ENCODE peak calls at places on chromosomes 2 and 18, in five cellular contexts. One of them, this sample, is unnamed.

GRCh38 chr2:220550995-220551702 is 923.7 kb downstream of the SLC4A3 start:
- DNase-seq in endothelial cell: no peak
- DNase-seq in HCT116: no peak
- DNase-seq in progenitor cell of endocrine pancreas: no peak
- DNase-seq in neural crest cell: no peak
- DNase-seq in this sample: peak; percentile 7

GRCh38 chr2:239381709-239382134 is 19.1 kb downstream of the HDAC4 start:
- DNase-seq in endothelial cell: no peak
- DNase-seq in neural crest cell: no peak
- DNase-seq in progenitor cell of endocrine pancreas: no peak
- DNase-seq in HCT116: no peak
- DNase-seq in this sample: no peak

GRCh38 chr18:57775937-57776336 is 27.2 kb downstream of the ATP8B1 start:
- DNase-seq in endothelial cell: no peak
- DNase-seq in HCT116: peak; percentile 49
- DNase-seq in progenitor cell of endocrine pancreas: no peak
- DNase-seq in neural crest cell: no peak
- DNase-seq in this sample: peak; percentile 84

GRCh38 chr2:147843421-147843863 is 1.4 kb upstream of the ACVR2A start:
- DNase-seq in progenitor cell of endocrine pancreas: no peak
- DNase-seq in endothelial cell: no peak
- DNase-seq in neural crest cell: no peak
- DNase-seq in HCT116: no peak
- DNase-seq in this sample: no peak

GRCh38 chr2:189648846-189649529 is 12.3 kb upstream of the ASNSD1 start:
- DNase-seq in neural crest cell: no peak
- DNase-seq in progenitor cell of endocrine pancreas: no peak
- DNase-seq in HCT116: no peak
- DNase-seq in endothelial cell: no peak
- DNase-seq in this sample: peak; percentile 62

GRCh38 chr2:44560352-44560751 is 198.6 kb downstream of the CAMKMT start:
- DNase-seq in endothelial cell: no peak
- DNase-seq in neural crest cell: no peak
- DNase-seq in progenitor cell of endocrine pancreas: no peak
- DNase-seq in HCT116: no peak
- DNase-seq in this sample: peak; percentile 3

GRCh38 chr2:232658217-232658785 is 24.9 kb downstream of the EFHD1 start:
- DNase-seq in HCT116: peak; percentile 16
- DNase-seq in endothelial cell: no peak
- DNase-seq in neural crest cell: no peak
- DNase-seq in progenitor cell of endocrine pancreas: no peak
- DNase-seq in this sample: no peak

GRCh38 chr2:177646791-177647190 is 254.2 kb downstream of the AGPS start:
- DNase-seq in neural crest cell: no peak
- DNase-seq in HCT116: no peak
- DNase-seq in progenitor cell of endocrine pancreas: no peak
- DNase-seq in endothelial cell: no peak
- DNase-seq in this sample: no peak

GRCh38 chr2:100984892-100985307 is 17.2 kb upstream of the RPL31 start:
- DNase-seq in progenitor cell of endocrine pancreas: peak; percentile 67
- DNase-seq in HCT116: peak; percentile 64
- DNase-seq in endothelial cell: peak; percentile 77
- DNase-seq in neural crest cell: peak; percentile 68
- DNase-seq in this sample: peak; percentile 77

GRCh38 chr18:24054130-24054529 is 39.6 kb downstream of the TTC39C start:
- DNase-seq in HCT116: no peak
- DNase-seq in endothelial cell: no peak
- DNase-seq in progenitor cell of endocrine pancreas: no peak
- DNase-seq in neural crest cell: no peak
- DNase-seq in this sample: no peak

GRCh38 chr2:134167015-134167414 is 86.9 kb upstream of the MGAT5 start:
- DNase-seq in neural crest cell: no peak
- DNase-seq in HCT116: peak; percentile 8
- DNase-seq in progenitor cell of endocrine pancreas: no peak
- DNase-seq in endothelial cell: no peak
- DNase-seq in this sample: peak; percentile 15

GRCh38 chr18:28794459-28795245 is 617.7 kb upstream of the CDH2 start:
- DNase-seq in endothelial cell: no peak
- DNase-seq in HCT116: no peak
- DNase-seq in neural crest cell: no peak
- DNase-seq in progenitor cell of endocrine pancreas: no peak
- DNase-seq in this sample: peak; percentile 87

GRCh38 chr2:232485333-232485756 is 2.3 kb downstream of the ECEL1 start:
- DNase-seq in neural crest cell: no peak
- DNase-seq in progenitor cell of endocrine pancreas: no peak
- DNase-seq in HCT116: no peak
- DNase-seq in endothelial cell: no peak
- DNase-seq in this sample: no peak

GRCh38 chr2:11631462-11631861 is 38.5 kb downstream of the NTSR2 start:
- DNase-seq in endothelial cell: no peak
- DNase-seq in neural crest cell: no peak
- DNase-seq in HCT116: no peak
- DNase-seq in progenitor cell of endocrine pancreas: no peak
- DNase-seq in this sample: peak; percentile 33

GRCh38 chr2:134839649-134840048 is 1.2 kb downstream of the ACMSD start:
- DNase-seq in progenitor cell of endocrine pancreas: no peak
- DNase-seq in HCT116: no peak
- DNase-seq in neural crest cell: no peak
- DNase-seq in endothelial cell: no peak
- DNase-seq in this sample: no peak

GRCh38 chr2:157746234-157746950 is 117.7 kb upstream of the ACVR1C start:
- DNase-seq in endothelial cell: no peak
- DNase-seq in HCT116: no peak
- DNase-seq in neural crest cell: no peak
- DNase-seq in progenitor cell of endocrine pancreas: no peak
- DNase-seq in this sample: peak; percentile 25

GRCh38 chr2:135096665-135097446 is 44.8 kb downstream of the RAB3GAP1 start:
- DNase-seq in endothelial cell: no peak
- DNase-seq in HCT116: no peak
- DNase-seq in progenitor cell of endocrine pancreas: no peak
- DNase-seq in neural crest cell: no peak
- DNase-seq in this sample: peak; percentile 9

GRCh38 chr2:207418422-207418821 is 111.3 kb upstream of the CREB1 start:
- DNase-seq in neural crest cell: no peak
- DNase-seq in endothelial cell: no peak
- DNase-seq in progenitor cell of endocrine pancreas: no peak
- DNase-seq in HCT116: no peak
- DNase-seq in this sample: no peak

GRCh38 chr18:42041793-42042192 is 86.8 kb downstream of the PIK3C3 start:
- DNase-seq in HCT116: no peak
- DNase-seq in progenitor cell of endocrine pancreas: no peak
- DNase-seq in endothelial cell: no peak
- DNase-seq in neural crest cell: no peak
- DNase-seq in this sample: no peak

GRCh38 chr2:211744379-211744778 is 794.2 kb downstream of the ERBB4 start:
- DNase-seq in neural crest cell: no peak
- DNase-seq in HCT116: no peak
- DNase-seq in endothelial cell: no peak
- DNase-seq in progenitor cell of endocrine pancreas: no peak
- DNase-seq in this sample: no peak

GRCh38 chr2:241835605-241836004 is 23.1 kb downstream of the PDCD1 start:
- DNase-seq in progenitor cell of endocrine pancreas: no peak
- DNase-seq in HCT116: no peak
- DNase-seq in endothelial cell: no peak
- DNase-seq in neural crest cell: no peak
- DNase-seq in this sample: no peak

GRCh38 chr18:79203017-79203605 is 133.9 kb downstream of the ATP9B start:
- DNase-seq in neural crest cell: no peak
- DNase-seq in HCT116: peak; percentile 82
- DNase-seq in progenitor cell of endocrine pancreas: no peak
- DNase-seq in endothelial cell: no peak
- DNase-seq in this sample: no peak

GRCh38 chr2:48940606-48941005 is 185.1 kb upstream of the LHCGR start:
- DNase-seq in HCT116: no peak
- DNase-seq in progenitor cell of endocrine pancreas: no peak
- DNase-seq in neural crest cell: no peak
- DNase-seq in endothelial cell: no peak
- DNase-seq in this sample: no peak

GRCh38 chr2:45729753-45730512 is 78.5 kb downstream of the PRKCE start:
- DNase-seq in HCT116: peak; percentile 13
- DNase-seq in endothelial cell: no peak
- DNase-seq in progenitor cell of endocrine pancreas: no peak
- DNase-seq in neural crest cell: no peak
- DNase-seq in this sample: no peak

GRCh38 chr18:23301971-23302370 is 151.1 kb upstream of the RIOK3 start:
- DNase-seq in endothelial cell: no peak
- DNase-seq in progenitor cell of endocrine pancreas: no peak
- DNase-seq in neural crest cell: no peak
- DNase-seq in HCT116: no peak
- DNase-seq in this sample: no peak

GRCh38 chr2:218708086-218708485 is 2.5 kb upstream of the TTLL4 start:
- DNase-seq in neural crest cell: no peak
- DNase-seq in progenitor cell of endocrine pancreas: no peak
- DNase-seq in endothelial cell: no peak
- DNase-seq in HCT116: no peak
- DNase-seq in this sample: no peak

GRCh38 chr2:26503238-26503880 is 25.4 kb upstream of the OTOF start:
- DNase-seq in endothelial cell: peak; percentile 79
- DNase-seq in HCT116: peak; percentile 73
- DNase-seq in progenitor cell of endocrine pancreas: peak; percentile 82
- DNase-seq in neural crest cell: peak; percentile 78
- DNase-seq in this sample: peak; percentile 41

GRCh38 chr18:37661478-37661877 is 95.9 kb upstream of the CELF4 start:
- DNase-seq in HCT116: no peak
- DNase-seq in progenitor cell of endocrine pancreas: no peak
- DNase-seq in endothelial cell: no peak
- DNase-seq in neural crest cell: no peak
- DNase-seq in this sample: no peak

GRCh38 chr2:156784034-156784433 is 347.9 kb downstream of the GPD2 start:
- DNase-seq in progenitor cell of endocrine pancreas: no peak
- DNase-seq in HCT116: no peak
- DNase-seq in endothelial cell: no peak
- DNase-seq in neural crest cell: no peak
- DNase-seq in this sample: no peak

GRCh38 chr2:154195644-154196221 is 324.0 kb downstream of the GALNT13 start:
- DNase-seq in endothelial cell: no peak
- DNase-seq in neural crest cell: no peak
- DNase-seq in HCT116: no peak
- DNase-seq in progenitor cell of endocrine pancreas: no peak
- DNase-seq in this sample: peak; percentile 0

GRCh38 chr2:1584051-1584531 is 160.2 kb downstream of the PXDN start:
- DNase-seq in progenitor cell of endocrine pancreas: no peak
- DNase-seq in neural crest cell: no peak
- DNase-seq in HCT116: no peak
- DNase-seq in endothelial cell: no peak
- DNase-seq in this sample: no peak

GRCh38 chr2:1586251-1586945 is 157.9 kb downstream of the PXDN start:
- DNase-seq in progenitor cell of endocrine pancreas: no peak
- DNase-seq in HCT116: no peak
- DNase-seq in neural crest cell: no peak
- DNase-seq in endothelial cell: no peak
- DNase-seq in this sample: no peak

GRCh38 chr2:1585635-1586034 is 158.7 kb downstream of the PXDN start:
- DNase-seq in endothelial cell: no peak
- DNase-seq in neural crest cell: no peak
- DNase-seq in progenitor cell of endocrine pancreas: no peak
- DNase-seq in HCT116: no peak
- DNase-seq in this sample: no peak

GRCh38 chr2:1582891-1583341 is 161.4 kb downstream of the PXDN start:
- DNase-seq in endothelial cell: no peak
- DNase-seq in progenitor cell of endocrine pancreas: no peak
- DNase-seq in HCT116: no peak
- DNase-seq in neural crest cell: no peak
- DNase-seq in this sample: no peak

DNA sequence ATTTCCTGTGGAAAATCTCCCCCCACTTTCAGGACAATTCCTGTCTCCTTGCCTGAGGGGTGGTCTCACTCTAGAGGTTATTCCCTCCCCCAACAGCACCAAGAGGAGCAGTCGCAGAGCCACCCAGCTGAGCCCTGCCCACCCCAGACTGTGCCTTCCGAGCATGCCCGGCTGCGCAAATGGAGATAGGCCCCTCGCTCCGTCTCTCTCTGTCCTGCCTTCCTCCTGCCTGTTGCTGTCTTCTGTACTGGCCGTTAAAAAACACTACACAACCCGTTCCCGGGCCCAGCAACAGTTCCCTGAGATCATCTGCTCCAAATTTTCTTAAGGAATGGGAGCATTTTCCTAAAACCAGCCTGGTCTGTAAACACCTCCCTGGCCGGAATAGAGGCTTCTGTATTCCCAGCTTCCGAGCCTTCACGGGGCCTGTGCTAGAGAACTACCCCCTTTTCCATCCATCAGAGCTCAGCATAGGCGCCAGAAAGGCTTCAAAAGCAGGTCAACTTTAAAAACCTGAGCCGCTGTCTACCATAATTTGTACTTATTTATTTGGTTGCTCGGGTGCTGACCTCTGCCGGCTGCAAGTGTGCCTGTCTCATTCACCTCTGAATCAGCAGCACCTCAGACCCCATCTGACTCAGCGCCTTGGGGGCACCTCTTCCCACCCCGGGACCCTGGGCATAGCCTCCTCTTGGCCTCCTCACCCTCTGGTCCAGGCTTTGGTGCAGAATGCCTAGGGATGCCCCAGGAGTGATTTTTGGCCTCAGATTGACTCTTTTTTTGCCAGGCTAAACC is 159.4 kb downstream of the PXDN start:
- DNase-seq in endothelial cell: no peak
- DNase-seq in neural crest cell: no peak
- DNase-seq in progenitor cell of endocrine pancreas: no peak
- DNase-seq in HCT116: no peak
- DNase-seq in this sample: no peak
- TF ChIP-seq CTCF in endothelial cell: no peak
- TF ChIP-seq CTCF in neural crest cell: no peak
- TF ChIP-seq CTCF in progenitor cell of endocrine pancreas: no peak
- TF ChIP-seq CTCF in HCT116: peak; percentile 47
- TF ChIP-seq CTCF in this sample: peak; percentile 10

DNA sequence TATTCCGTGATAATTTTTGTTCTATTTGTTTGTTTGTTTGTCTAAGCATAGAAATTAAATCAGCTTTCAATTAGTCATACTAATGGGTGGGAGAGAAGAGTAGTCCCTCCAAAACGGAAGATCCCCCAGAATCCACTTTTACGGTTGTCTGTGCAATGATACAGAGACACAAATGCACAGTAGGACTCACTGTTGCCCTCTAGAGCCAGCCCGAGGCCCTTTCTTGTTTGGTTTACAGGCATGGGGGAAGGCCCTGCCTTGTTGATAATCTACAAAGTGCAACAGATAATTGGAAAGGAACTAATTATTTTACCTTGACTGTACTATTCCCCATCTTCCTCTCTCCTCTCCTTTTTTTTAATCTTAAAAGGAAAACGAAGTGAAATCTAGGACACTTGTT is 121.1 kb downstream of the ACOXL start:
- DNase-seq in neural crest cell: peak; percentile 43
- DNase-seq in endothelial cell: peak; percentile 58
- DNase-seq in HCT116: peak; percentile 27
- DNase-seq in progenitor cell of endocrine pancreas: no peak
- DNase-seq in this sample: peak; percentile 6
- TF ChIP-seq CTCF in neural crest cell: peak; percentile 62
- TF ChIP-seq CTCF in endothelial cell: peak; percentile 13
- TF ChIP-seq CTCF in HCT116: peak; percentile 81
- TF ChIP-seq CTCF in progenitor cell of endocrine pancreas: peak; percentile 59
- TF ChIP-seq CTCF in this sample: peak; percentile 67

GRCh38 chr18:77101410-77102245 is 31.0 kb downstream of the MBP start:
- DNase-seq in neural crest cell: no peak
- DNase-seq in progenitor cell of endocrine pancreas: no peak
- DNase-seq in endothelial cell: no peak
- DNase-seq in HCT116: peak; percentile 89
- DNase-seq in this sample: peak; percentile 98
- TF ChIP-seq CTCF in neural crest cell: no peak
- TF ChIP-seq CTCF in progenitor cell of endocrine pancreas: no peak
- TF ChIP-seq CTCF in endothelial cell: no peak
- TF ChIP-seq CTCF in HCT116: no peak
- TF ChIP-seq CTCF in this sample: no peak

GRCh38 chr2:1742680-1743395 is 1.5 kb downstream of the PXDN start:
- DNase-seq in neural crest cell: peak; percentile 60
- DNase-seq in HCT116: no peak
- DNase-seq in endothelial cell: peak; percentile 77
- DNase-seq in progenitor cell of endocrine pancreas: peak; percentile 53
- DNase-seq in this sample: peak; percentile 96
- TF ChIP-seq CTCF in neural crest cell: peak; percentile 50
- TF ChIP-seq CTCF in HCT116: no peak
- TF ChIP-seq CTCF in endothelial cell: no peak
- TF ChIP-seq CTCF in progenitor cell of endocrine pancreas: peak; percentile 43
- TF ChIP-seq CTCF in this sample: peak; percentile 63

This sample was measured in fibroblast of the aortic adventitia.